ENCODE peak calls at places on chromosome 9, in ten cellular contexts. One of them, this sample, is unnamed.

GRCh38 chr9:135242406-135242805 is 154.9 kb downstream of the OLFM1 start:
- DNase-seq in SJSA1: no peak
- DNase-seq in omental fat pad: no peak
- DNase-seq in fibroblast of the conjunctiva: no peak
- DNase-seq in stimulated activated naive CD8-positive, alpha-beta T cell treated with anti-CD3 and anti-CD28 coated beads, Interleukin-15, Interleukin-2, amounts not matched to agents 100 U/mL and 50 U/mL, for 24 hours: no peak
- DNase-seq in GM13977: no peak
- DNase-seq in stimulated activated CD4-positive, alpha-beta T cell treated with anti-CD3 and anti-CD28 coated beads, Interleukin-15, amount 100 ng/mL, for 24 hours: no peak
- DNase-seq in skeletal muscle cell: no peak
- DNase-seq in fibroblast of the aortic adventitia: no peak
- DNase-seq in stimulated activated naive CD4-positive, alpha-beta T cell: no peak
- DNase-seq in this sample: no peak

GRCh38 chr9:74173284-74173683 is 323.9 kb upstream of the RORB start:
- DNase-seq in SJSA1: no peak
- DNase-seq in omental fat pad: no peak
- DNase-seq in fibroblast of the conjunctiva: no peak
- DNase-seq in stimulated activated naive CD8-positive, alpha-beta T cell treated with anti-CD3 and anti-CD28 coated beads, Interleukin-15, Interleukin-2, amounts not matched to agents 100 U/mL and 50 U/mL, for 24 hours: no peak
- DNase-seq in GM13977: no peak
- DNase-seq in stimulated activated CD4-positive, alpha-beta T cell treated with anti-CD3 and anti-CD28 coated beads, Interleukin-15, amount 100 ng/mL, for 24 hours: no peak
- DNase-seq in skeletal muscle cell: no peak
- DNase-seq in fibroblast of the aortic adventitia: no peak
- DNase-seq in stimulated activated naive CD4-positive, alpha-beta T cell: no peak
- DNase-seq in this sample: no peak

GRCh38 chr9:93072383-93072795 is 13.9 kb downstream of the SUSD3 start:
- DNase-seq in SJSA1: no peak
- DNase-seq in omental fat pad: peak; percentile 45
- DNase-seq in fibroblast of the conjunctiva: no peak
- DNase-seq in stimulated activated naive CD8-positive, alpha-beta T cell treated with anti-CD3 and anti-CD28 coated beads, Interleukin-15, Interleukin-2, amounts not matched to agents 100 U/mL and 50 U/mL, for 24 hours: no peak
- DNase-seq in GM13977: no peak
- DNase-seq in stimulated activated CD4-positive, alpha-beta T cell treated with anti-CD3 and anti-CD28 coated beads, Interleukin-15, amount 100 ng/mL, for 24 hours: no peak
- DNase-seq in skeletal muscle cell: no peak
- DNase-seq in fibroblast of the aortic adventitia: peak; percentile 72
- DNase-seq in stimulated activated naive CD4-positive, alpha-beta T cell: no peak
- DNase-seq in this sample: no peak

GRCh38 chr9:126505697-126506346 is 107.9 kb upstream of the LMX1B start:
- DNase-seq in SJSA1: no peak
- DNase-seq in omental fat pad: no peak
- DNase-seq in fibroblast of the conjunctiva: no peak
- DNase-seq in stimulated activated naive CD8-positive, alpha-beta T cell treated with anti-CD3 and anti-CD28 coated beads, Interleukin-15, Interleukin-2, amounts not matched to agents 100 U/mL and 50 U/mL, for 24 hours: no peak
- DNase-seq in GM13977: no peak
- DNase-seq in stimulated activated CD4-positive, alpha-beta T cell treated with anti-CD3 and anti-CD28 coated beads, Interleukin-15, amount 100 ng/mL, for 24 hours: no peak
- DNase-seq in skeletal muscle cell: no peak
- DNase-seq in fibroblast of the aortic adventitia: no peak
- DNase-seq in stimulated activated naive CD4-positive, alpha-beta T cell: no peak
- DNase-seq in this sample: no peak

GRCh38 chr9:133529457-133529856 is 4.7 kb upstream of the MYMK start:
- DNase-seq in SJSA1: no peak
- DNase-seq in omental fat pad: no peak
- DNase-seq in fibroblast of the conjunctiva: no peak
- DNase-seq in stimulated activated naive CD8-positive, alpha-beta T cell treated with anti-CD3 and anti-CD28 coated beads, Interleukin-15, Interleukin-2, amounts not matched to agents 100 U/mL and 50 U/mL, for 24 hours: no peak
- DNase-seq in GM13977: no peak
- DNase-seq in stimulated activated CD4-positive, alpha-beta T cell treated with anti-CD3 and anti-CD28 coated beads, Interleukin-15, amount 100 ng/mL, for 24 hours: no peak
- DNase-seq in skeletal muscle cell: no peak
- DNase-seq in fibroblast of the aortic adventitia: no peak
- DNase-seq in stimulated activated naive CD4-positive, alpha-beta T cell: no peak
- DNase-seq in this sample: no peak

GRCh38 chr9:93576296-93577044 is at the start of gene PHF2:
- DNase-seq in SJSA1: no peak
- DNase-seq in omental fat pad: no peak
- DNase-seq in fibroblast of the conjunctiva: no peak
- DNase-seq in stimulated activated naive CD8-positive, alpha-beta T cell treated with anti-CD3 and anti-CD28 coated beads, Interleukin-15, Interleukin-2, amounts not matched to agents 100 U/mL and 50 U/mL, for 24 hours: peak; percentile 46
- DNase-seq in GM13977: peak; percentile 83
- DNase-seq in stimulated activated CD4-positive, alpha-beta T cell treated with anti-CD3 and anti-CD28 coated beads, Interleukin-15, amount 100 ng/mL, for 24 hours: peak; percentile 50
- DNase-seq in skeletal muscle cell: no peak
- DNase-seq in fibroblast of the aortic adventitia: no peak
- DNase-seq in stimulated activated naive CD4-positive, alpha-beta T cell: peak; percentile 21
- DNase-seq in this sample: peak; percentile 68

GRCh38 chr9:130328349-130328801 is 62.8 kb downstream of the HMCN2 start:
- DNase-seq in SJSA1: no peak
- DNase-seq in omental fat pad: no peak
- DNase-seq in fibroblast of the conjunctiva: no peak
- DNase-seq in stimulated activated naive CD8-positive, alpha-beta T cell treated with anti-CD3 and anti-CD28 coated beads, Interleukin-15, Interleukin-2, amounts not matched to agents 100 U/mL and 50 U/mL, for 24 hours: no peak
- DNase-seq in GM13977: no peak
- DNase-seq in stimulated activated CD4-positive, alpha-beta T cell treated with anti-CD3 and anti-CD28 coated beads, Interleukin-15, amount 100 ng/mL, for 24 hours: no peak
- DNase-seq in skeletal muscle cell: peak; percentile 67
- DNase-seq in fibroblast of the aortic adventitia: peak; percentile 13
- DNase-seq in stimulated activated naive CD4-positive, alpha-beta T cell: no peak
- DNase-seq in this sample: no peak

GRCh38 chr9:38022203-38022602 is 46.8 kb downstream of the SHB start:
- DNase-seq in SJSA1: no peak
- DNase-seq in omental fat pad: no peak
- DNase-seq in fibroblast of the conjunctiva: no peak
- DNase-seq in stimulated activated naive CD8-positive, alpha-beta T cell treated with anti-CD3 and anti-CD28 coated beads, Interleukin-15, Interleukin-2, amounts not matched to agents 100 U/mL and 50 U/mL, for 24 hours: no peak
- DNase-seq in GM13977: no peak
- DNase-seq in stimulated activated CD4-positive, alpha-beta T cell treated with anti-CD3 and anti-CD28 coated beads, Interleukin-15, amount 100 ng/mL, for 24 hours: no peak
- DNase-seq in skeletal muscle cell: no peak
- DNase-seq in fibroblast of the aortic adventitia: no peak
- DNase-seq in stimulated activated naive CD4-positive, alpha-beta T cell: no peak
- DNase-seq in this sample: no peak

GRCh38 chr9:91676042-91676441 is 252.4 kb upstream of the NFIL3 start:
- DNase-seq in SJSA1: no peak
- DNase-seq in omental fat pad: no peak
- DNase-seq in fibroblast of the conjunctiva: no peak
- DNase-seq in stimulated activated naive CD8-positive, alpha-beta T cell treated with anti-CD3 and anti-CD28 coated beads, Interleukin-15, Interleukin-2, amounts not matched to agents 100 U/mL and 50 U/mL, for 24 hours: no peak
- DNase-seq in GM13977: no peak
- DNase-seq in stimulated activated CD4-positive, alpha-beta T cell treated with anti-CD3 and anti-CD28 coated beads, Interleukin-15, amount 100 ng/mL, for 24 hours: no peak
- DNase-seq in skeletal muscle cell: no peak
- DNase-seq in fibroblast of the aortic adventitia: no peak
- DNase-seq in stimulated activated naive CD4-positive, alpha-beta T cell: no peak
- DNase-seq in this sample: no peak

GRCh38 chr9:98833090-98833956 is 25.9 kb downstream of the GALNT12 start:
- DNase-seq in SJSA1: no peak
- DNase-seq in omental fat pad: no peak
- DNase-seq in fibroblast of the conjunctiva: no peak
- DNase-seq in stimulated activated naive CD8-positive, alpha-beta T cell treated with anti-CD3 and anti-CD28 coated beads, Interleukin-15, Interleukin-2, amounts not matched to agents 100 U/mL and 50 U/mL, for 24 hours: no peak
- DNase-seq in GM13977: no peak
- DNase-seq in stimulated activated CD4-positive, alpha-beta T cell treated with anti-CD3 and anti-CD28 coated beads, Interleukin-15, amount 100 ng/mL, for 24 hours: no peak
- DNase-seq in skeletal muscle cell: no peak
- DNase-seq in fibroblast of the aortic adventitia: peak; percentile 67
- DNase-seq in stimulated activated naive CD4-positive, alpha-beta T cell: no peak
- DNase-seq in this sample: no peak

GRCh38 chr9:6656901-6657300 is 11.4 kb upstream of the GLDC start:
- DNase-seq in SJSA1: no peak
- DNase-seq in omental fat pad: no peak
- DNase-seq in fibroblast of the conjunctiva: no peak
- DNase-seq in stimulated activated naive CD8-positive, alpha-beta T cell treated with anti-CD3 and anti-CD28 coated beads, Interleukin-15, Interleukin-2, amounts not matched to agents 100 U/mL and 50 U/mL, for 24 hours: no peak
- DNase-seq in GM13977: no peak
- DNase-seq in stimulated activated CD4-positive, alpha-beta T cell treated with anti-CD3 and anti-CD28 coated beads, Interleukin-15, amount 100 ng/mL, for 24 hours: no peak
- DNase-seq in skeletal muscle cell: no peak
- DNase-seq in fibroblast of the aortic adventitia: no peak
- DNase-seq in stimulated activated naive CD4-positive, alpha-beta T cell: no peak
- DNase-seq in this sample: no peak

GRCh38 chr9:79057576-79057975 is 514.2 kb upstream of the TLE4 start:
- DNase-seq in SJSA1: no peak
- DNase-seq in omental fat pad: no peak
- DNase-seq in fibroblast of the conjunctiva: no peak
- DNase-seq in stimulated activated naive CD8-positive, alpha-beta T cell treated with anti-CD3 and anti-CD28 coated beads, Interleukin-15, Interleukin-2, amounts not matched to agents 100 U/mL and 50 U/mL, for 24 hours: no peak
- DNase-seq in GM13977: no peak
- DNase-seq in stimulated activated CD4-positive, alpha-beta T cell treated with anti-CD3 and anti-CD28 coated beads, Interleukin-15, amount 100 ng/mL, for 24 hours: no peak
- DNase-seq in skeletal muscle cell: peak; percentile 18
- DNase-seq in fibroblast of the aortic adventitia: no peak
- DNase-seq in stimulated activated naive CD4-positive, alpha-beta T cell: no peak
- DNase-seq in this sample: no peak

GRCh38 chr9:136623849-136624183 is 38.9 kb upstream of the EGFL7 start:
- DNase-seq in SJSA1: no peak
- DNase-seq in omental fat pad: no peak
- DNase-seq in fibroblast of the conjunctiva: no peak
- DNase-seq in stimulated activated naive CD8-positive, alpha-beta T cell treated with anti-CD3 and anti-CD28 coated beads, Interleukin-15, Interleukin-2, amounts not matched to agents 100 U/mL and 50 U/mL, for 24 hours: no peak
- DNase-seq in GM13977: no peak
- DNase-seq in stimulated activated CD4-positive, alpha-beta T cell treated with anti-CD3 and anti-CD28 coated beads, Interleukin-15, amount 100 ng/mL, for 24 hours: no peak
- DNase-seq in skeletal muscle cell: no peak
- DNase-seq in fibroblast of the aortic adventitia: no peak
- DNase-seq in stimulated activated naive CD4-positive, alpha-beta T cell: no peak
- DNase-seq in this sample: no peak

GRCh38 chr9:101566904-101567724 is 27.7 kb downstream of the PPP3R2 start:
- DNase-seq in SJSA1: peak; percentile 26
- DNase-seq in omental fat pad: no peak
- DNase-seq in fibroblast of the conjunctiva: peak; percentile 13
- DNase-seq in stimulated activated naive CD8-positive, alpha-beta T cell treated with anti-CD3 and anti-CD28 coated beads, Interleukin-15, Interleukin-2, amounts not matched to agents 100 U/mL and 50 U/mL, for 24 hours: peak; percentile 28
- DNase-seq in GM13977: peak; percentile 21
- DNase-seq in stimulated activated CD4-positive, alpha-beta T cell treated with anti-CD3 and anti-CD28 coated beads, Interleukin-15, amount 100 ng/mL, for 24 hours: peak; percentile 49
- DNase-seq in skeletal muscle cell: no peak
- DNase-seq in fibroblast of the aortic adventitia: peak; percentile 39
- DNase-seq in stimulated activated naive CD4-positive, alpha-beta T cell: peak; percentile 10
- DNase-seq in this sample: no peak

GRCh38 chr9:94918038-94918753 is 191.7 kb downstream of the AOPEP start:
- DNase-seq in SJSA1: no peak
- DNase-seq in omental fat pad: no peak
- DNase-seq in fibroblast of the conjunctiva: no peak
- DNase-seq in stimulated activated naive CD8-positive, alpha-beta T cell treated with anti-CD3 and anti-CD28 coated beads, Interleukin-15, Interleukin-2, amounts not matched to agents 100 U/mL and 50 U/mL, for 24 hours: no peak
- DNase-seq in GM13977: peak; percentile 59
- DNase-seq in stimulated activated CD4-positive, alpha-beta T cell treated with anti-CD3 and anti-CD28 coated beads, Interleukin-15, amount 100 ng/mL, for 24 hours: no peak
- DNase-seq in skeletal muscle cell: no peak
- DNase-seq in fibroblast of the aortic adventitia: no peak
- DNase-seq in stimulated activated naive CD4-positive, alpha-beta T cell: no peak
- DNase-seq in this sample: no peak

GRCh38 chr9:99626424-99626823 is 195.3 kb upstream of the NR4A3 start:
- DNase-seq in SJSA1: no peak
- DNase-seq in omental fat pad: no peak
- DNase-seq in fibroblast of the conjunctiva: no peak
- DNase-seq in stimulated activated naive CD8-positive, alpha-beta T cell treated with anti-CD3 and anti-CD28 coated beads, Interleukin-15, Interleukin-2, amounts not matched to agents 100 U/mL and 50 U/mL, for 24 hours: no peak
- DNase-seq in GM13977: no peak
- DNase-seq in stimulated activated CD4-positive, alpha-beta T cell treated with anti-CD3 and anti-CD28 coated beads, Interleukin-15, amount 100 ng/mL, for 24 hours: no peak
- DNase-seq in skeletal muscle cell: no peak
- DNase-seq in fibroblast of the aortic adventitia: no peak
- DNase-seq in stimulated activated naive CD4-positive, alpha-beta T cell: no peak
- DNase-seq in this sample: no peak

This sample was measured in cerebellum.